ENCODE peak calls at places on chromosomes 4 and X, in five cellular contexts. M is naive thymus-derived CD4-positive, alpha-beta T cell; L is bronchial epithelial cell; E is A172; Z is GM23248. U is an unnamed sample.
A peak's percentile ranks its signal among the peaks of the same experiment; 100 is the strongest.

GRCh38 chr4:122744229-122744628 is 11.7 kb downstream of the BBS12 start:
- DNase-seq in E (no peak), M (no peak), L (no peak), Z (peak; percentile 72), U (no peak)

GRCh38 chrX:83508006-83508405 is at the start of gene POU3F4:
- DNase-seq in L (no peak), Z (peak; percentile 4), M (no peak), E (no peak), U (peak; percentile 50)

GRCh38 chr4:155545456-155545855 is 121.2 kb upstream of the GUCY1A1 start:
- DNase-seq in E (no peak), Z (no peak), L (no peak), M (no peak), U (no peak)

GRCh38 chr4:13309751-13310150 is 174.4 kb downstream of the RAB28 start:
- DNase-seq in M (no peak), E (peak; percentile 10), L (peak; percentile 74), Z (no peak), U (no peak)

GRCh38 chrX:34275710-34276109 is 143.6 kb upstream of the FAM47A start:
- DNase-seq in Z (no peak), L (peak; percentile 1), M (no peak), E (no peak), U (no peak)

GRCh38 chr4:170025523-170026252 is 507 bp downstream of the MFAP3L start:
- DNase-seq in M (peak; percentile 27), Z (peak; percentile 41), E (no peak), L (no peak), U (peak; percentile 31)

GRCh38 chrX:53456254-53456653 is 22.1 kb upstream of the HSD17B10 start:
- DNase-seq in L (peak; percentile 83), E (peak; percentile 26), M (no peak), Z (peak; percentile 78), U (no peak)

GRCh38 chrX:67574696-67575095 is 30.9 kb downstream of the AR start:
- DNase-seq in E (no peak), L (peak; percentile 52), Z (no peak), M (no peak), U (no peak)

GRCh38 chr4:147943159-147943638 is 211.3 kb downstream of the ARHGAP10 start:
- DNase-seq in L (no peak), Z (no peak), E (no peak), M (no peak), U (no peak)

GRCh38 chr4:137981277-137981676 is 260.9 kb downstream of the SLC7A11 start:
- DNase-seq in M (no peak), E (peak; percentile 73), L (peak; percentile 55), Z (peak; percentile 65), U (no peak)